ENCODE peak calls at places on chromosomes 11 and 22, in eight cellular contexts. One of them, this sample, is unnamed.

GRCh38 chr11:75159081-75159953 is 8.4 kb downstream of the SLCO2B1 start:
- DNase-seq in fibroblast of lung: no peak
- DNase-seq in heart left ventricle: no peak
- DNase-seq in ELR: no peak
- DNase-seq in LoVo: peak
- DNase-seq in stimulated activated CD8-positive, alpha-beta memory T cell treated with anti-CD3 and anti-CD28 coated beads, Interleukin-7, amount 100 ng/mL, for 48 hours: no peak
- DNase-seq in astrocyte: no peak
- DNase-seq in activated effector memory CD4-positive, alpha-beta T cell treated with anti-CD3 and anti-CD28 coated beads, Interleukin-2, amount 50 U/mL, for 16 hours: no peak
- DNase-seq in this sample: no peak

GRCh38 chr22:35484651-35485372 is 55.8 kb upstream of the RASD2 start:
- DNase-seq in LoVo: no peak
- DNase-seq in ELR: peak
- DNase-seq in heart left ventricle: no peak
- DNase-seq in astrocyte: peak
- DNase-seq in stimulated activated CD8-positive, alpha-beta memory T cell treated with anti-CD3 and anti-CD28 coated beads, Interleukin-7, amount 100 ng/mL, for 48 hours: no peak
- DNase-seq in fibroblast of lung: peak
- DNase-seq in activated effector memory CD4-positive, alpha-beta T cell treated with anti-CD3 and anti-CD28 coated beads, Interleukin-2, amount 50 U/mL, for 16 hours: no peak
- DNase-seq in this sample: no peak

GRCh38 chr11:69044111-69045013 is 4.4 kb upstream of the TPCN2 start:
- DNase-seq in fibroblast of lung: peak
- DNase-seq in activated effector memory CD4-positive, alpha-beta T cell treated with anti-CD3 and anti-CD28 coated beads, Interleukin-2, amount 50 U/mL, for 16 hours: no peak
- DNase-seq in heart left ventricle: peak
- DNase-seq in astrocyte: peak
- DNase-seq in stimulated activated CD8-positive, alpha-beta memory T cell treated with anti-CD3 and anti-CD28 coated beads, Interleukin-7, amount 100 ng/mL, for 48 hours: no peak
- DNase-seq in LoVo: peak
- DNase-seq in ELR: peak
- DNase-seq in this sample: peak

GRCh38 chr22:31616315-31616980 is 45.6 kb downstream of the PISD start:
- DNase-seq in heart left ventricle: no peak
- DNase-seq in stimulated activated CD8-positive, alpha-beta memory T cell treated with anti-CD3 and anti-CD28 coated beads, Interleukin-7, amount 100 ng/mL, for 48 hours: no peak
- DNase-seq in activated effector memory CD4-positive, alpha-beta T cell treated with anti-CD3 and anti-CD28 coated beads, Interleukin-2, amount 50 U/mL, for 16 hours: peak
- DNase-seq in astrocyte: no peak
- DNase-seq in fibroblast of lung: no peak
- DNase-seq in LoVo: no peak
- DNase-seq in ELR: no peak
- DNase-seq in this sample: no peak

GRCh38 chr11:59216654-59217640 is 4.2 kb upstream of the MPEG1 start:
- DNase-seq in activated effector memory CD4-positive, alpha-beta T cell treated with anti-CD3 and anti-CD28 coated beads, Interleukin-2, amount 50 U/mL, for 16 hours: no peak
- DNase-seq in astrocyte: no peak
- DNase-seq in ELR: peak
- DNase-seq in heart left ventricle: peak
- DNase-seq in LoVo: peak
- DNase-seq in stimulated activated CD8-positive, alpha-beta memory T cell treated with anti-CD3 and anti-CD28 coated beads, Interleukin-7, amount 100 ng/mL, for 48 hours: no peak
- DNase-seq in fibroblast of lung: peak
- DNase-seq in this sample: no peak

GRCh38 chr11:95877288-95877687 is 46.6 kb downstream of the MTMR2 start:
- DNase-seq in fibroblast of lung: peak
- DNase-seq in ELR: peak
- DNase-seq in stimulated activated CD8-positive, alpha-beta memory T cell treated with anti-CD3 and anti-CD28 coated beads, Interleukin-7, amount 100 ng/mL, for 48 hours: no peak
- DNase-seq in heart left ventricle: no peak
- DNase-seq in activated effector memory CD4-positive, alpha-beta T cell treated with anti-CD3 and anti-CD28 coated beads, Interleukin-2, amount 50 U/mL, for 16 hours: no peak
- DNase-seq in LoVo: no peak
- DNase-seq in astrocyte: peak
- DNase-seq in this sample: peak

GRCh38 chr11:61174275-61174674 is 13.0 kb upstream of the VPS37C start:
- DNase-seq in heart left ventricle: no peak
- DNase-seq in fibroblast of lung: no peak
- DNase-seq in LoVo: no peak
- DNase-seq in stimulated activated CD8-positive, alpha-beta memory T cell treated with anti-CD3 and anti-CD28 coated beads, Interleukin-7, amount 100 ng/mL, for 48 hours: no peak
- DNase-seq in ELR: no peak
- DNase-seq in astrocyte: no peak
- DNase-seq in activated effector memory CD4-positive, alpha-beta T cell treated with anti-CD3 and anti-CD28 coated beads, Interleukin-2, amount 50 U/mL, for 16 hours: no peak
- DNase-seq in this sample: no peak

GRCh38 chr11:71927813-71928738 is at the start of gene XNDC1N:
- DNase-seq in stimulated activated CD8-positive, alpha-beta memory T cell treated with anti-CD3 and anti-CD28 coated beads, Interleukin-7, amount 100 ng/mL, for 48 hours: peak
- DNase-seq in ELR: peak
- DNase-seq in astrocyte: peak
- DNase-seq in activated effector memory CD4-positive, alpha-beta T cell treated with anti-CD3 and anti-CD28 coated beads, Interleukin-2, amount 50 U/mL, for 16 hours: peak
- DNase-seq in fibroblast of lung: peak
- DNase-seq in heart left ventricle: peak
- DNase-seq in LoVo: peak
- DNase-seq in this sample: peak

GRCh38 chr11:119671561-119672015 is 57.4 kb downstream of the NECTIN1 start:
- DNase-seq in fibroblast of lung: peak
- DNase-seq in astrocyte: peak
- DNase-seq in heart left ventricle: peak
- DNase-seq in stimulated activated CD8-positive, alpha-beta memory T cell treated with anti-CD3 and anti-CD28 coated beads, Interleukin-7, amount 100 ng/mL, for 48 hours: no peak
- DNase-seq in ELR: no peak
- DNase-seq in LoVo: no peak
- DNase-seq in activated effector memory CD4-positive, alpha-beta T cell treated with anti-CD3 and anti-CD28 coated beads, Interleukin-2, amount 50 U/mL, for 16 hours: no peak
- DNase-seq in this sample: no peak

GRCh38 chr22:19755722-19756287 is 4.8 kb upstream of the TBX1 start:
- DNase-seq in LoVo: no peak
- DNase-seq in stimulated activated CD8-positive, alpha-beta memory T cell treated with anti-CD3 and anti-CD28 coated beads, Interleukin-7, amount 100 ng/mL, for 48 hours: no peak
- DNase-seq in ELR: peak
- DNase-seq in activated effector memory CD4-positive, alpha-beta T cell treated with anti-CD3 and anti-CD28 coated beads, Interleukin-2, amount 50 U/mL, for 16 hours: no peak
- DNase-seq in astrocyte: no peak
- DNase-seq in heart left ventricle: no peak
- DNase-seq in fibroblast of lung: no peak
- DNase-seq in this sample: no peak

GRCh38 chr11:64490562-64491216 is 100.3 kb upstream of the SLC22A12 start:
- DNase-seq in fibroblast of lung: no peak
- DNase-seq in astrocyte: no peak
- DNase-seq in activated effector memory CD4-positive, alpha-beta T cell treated with anti-CD3 and anti-CD28 coated beads, Interleukin-2, amount 50 U/mL, for 16 hours: no peak
- DNase-seq in heart left ventricle: peak
- DNase-seq in LoVo: no peak
- DNase-seq in stimulated activated CD8-positive, alpha-beta memory T cell treated with anti-CD3 and anti-CD28 coated beads, Interleukin-7, amount 100 ng/mL, for 48 hours: no peak
- DNase-seq in ELR: no peak
- DNase-seq in this sample: no peak

GRCh38 chr11:66020212-66020611 is 6.1 kb downstream of the CATSPER1 start:
- DNase-seq in fibroblast of lung: no peak
- DNase-seq in LoVo: no peak
- DNase-seq in astrocyte: no peak
- DNase-seq in heart left ventricle: no peak
- DNase-seq in ELR: no peak
- DNase-seq in activated effector memory CD4-positive, alpha-beta T cell treated with anti-CD3 and anti-CD28 coated beads, Interleukin-2, amount 50 U/mL, for 16 hours: no peak
- DNase-seq in stimulated activated CD8-positive, alpha-beta memory T cell treated with anti-CD3 and anti-CD28 coated beads, Interleukin-7, amount 100 ng/mL, for 48 hours: no peak
- DNase-seq in this sample: no peak

GRCh38 chr11:42595856-42596255 is 715.9 kb upstream of the API5 start:
- DNase-seq in LoVo: no peak
- DNase-seq in heart left ventricle: no peak
- DNase-seq in astrocyte: no peak
- DNase-seq in fibroblast of lung: no peak
- DNase-seq in stimulated activated CD8-positive, alpha-beta memory T cell treated with anti-CD3 and anti-CD28 coated beads, Interleukin-7, amount 100 ng/mL, for 48 hours: no peak
- DNase-seq in ELR: no peak
- DNase-seq in activated effector memory CD4-positive, alpha-beta T cell treated with anti-CD3 and anti-CD28 coated beads, Interleukin-2, amount 50 U/mL, for 16 hours: no peak
- DNase-seq in this sample: no peak

GRCh38 chr11:32884770-32885384 is 7.7 kb upstream of the QSER1 start:
- DNase-seq in heart left ventricle: no peak
- DNase-seq in activated effector memory CD4-positive, alpha-beta T cell treated with anti-CD3 and anti-CD28 coated beads, Interleukin-2, amount 50 U/mL, for 16 hours: no peak
- DNase-seq in fibroblast of lung: peak
- DNase-seq in ELR: peak
- DNase-seq in stimulated activated CD8-positive, alpha-beta memory T cell treated with anti-CD3 and anti-CD28 coated beads, Interleukin-7, amount 100 ng/mL, for 48 hours: no peak
- DNase-seq in LoVo: no peak
- DNase-seq in astrocyte: no peak
- DNase-seq in this sample: no peak

GRCh38 chr11:17813391-17814059 is 78.9 kb downstream of the KCNC1 start:
- DNase-seq in astrocyte: peak
- DNase-seq in stimulated activated CD8-positive, alpha-beta memory T cell treated with anti-CD3 and anti-CD28 coated beads, Interleukin-7, amount 100 ng/mL, for 48 hours: no peak
- DNase-seq in ELR: no peak
- DNase-seq in activated effector memory CD4-positive, alpha-beta T cell treated with anti-CD3 and anti-CD28 coated beads, Interleukin-2, amount 50 U/mL, for 16 hours: no peak
- DNase-seq in heart left ventricle: no peak
- DNase-seq in LoVo: no peak
- DNase-seq in fibroblast of lung: no peak
- DNase-seq in this sample: no peak

GRCh38 chr11:13261600-13262061 is 16.0 kb upstream of the BMAL1 start:
- DNase-seq in stimulated activated CD8-positive, alpha-beta memory T cell treated with anti-CD3 and anti-CD28 coated beads, Interleukin-7, amount 100 ng/mL, for 48 hours: no peak
- DNase-seq in astrocyte: peak
- DNase-seq in fibroblast of lung: peak
- DNase-seq in LoVo: peak
- DNase-seq in activated effector memory CD4-positive, alpha-beta T cell treated with anti-CD3 and anti-CD28 coated beads, Interleukin-2, amount 50 U/mL, for 16 hours: no peak
- DNase-seq in ELR: peak
- DNase-seq in heart left ventricle: no peak
- DNase-seq in this sample: peak

GRCh38 chr22:50470491-50470890 is 4.3 kb downstream of the SBF1 start:
- DNase-seq in ELR: no peak
- DNase-seq in stimulated activated CD8-positive, alpha-beta memory T cell treated with anti-CD3 and anti-CD28 coated beads, Interleukin-7, amount 100 ng/mL, for 48 hours: no peak
- DNase-seq in activated effector memory CD4-positive, alpha-beta T cell treated with anti-CD3 and anti-CD28 coated beads, Interleukin-2, amount 50 U/mL, for 16 hours: no peak
- DNase-seq in heart left ventricle: no peak
- DNase-seq in astrocyte: no peak
- DNase-seq in LoVo: no peak
- DNase-seq in fibroblast of lung: no peak
- DNase-seq in this sample: no peak

GRCh38 chr11:16402654-16403447 is 46.5 kb upstream of the SOX6 start:
- DNase-seq in activated effector memory CD4-positive, alpha-beta T cell treated with anti-CD3 and anti-CD28 coated beads, Interleukin-2, amount 50 U/mL, for 16 hours: no peak
- DNase-seq in stimulated activated CD8-positive, alpha-beta memory T cell treated with anti-CD3 and anti-CD28 coated beads, Interleukin-7, amount 100 ng/mL, for 48 hours: no peak
- DNase-seq in heart left ventricle: no peak
- DNase-seq in astrocyte: peak
- DNase-seq in LoVo: no peak
- DNase-seq in fibroblast of lung: no peak
- DNase-seq in ELR: no peak
- DNase-seq in this sample: no peak